ENCODE peak calls at places on chromosomes 7 and 10, in eight cellular contexts. I is pancreas, Y is uterus, V is keratinocyte, C is adrenal gland, U is upper lobe of left lung, O is A549, X is heart right ventricle. A is an unnamed sample.

GRCh38 chr7:101172854-101173751 is 7.0 kb downstream of the NAT16 start:
- DNase-seq in I (peak), Y (no peak), V (no peak), C (peak), U (peak), O (peak), X (peak), A (peak)

GRCh38 chr7:18320971-18321567 is 174.5 kb upstream of the HDAC9 start:
- DNase-seq in I (no peak), Y (no peak), V (no peak), C (no peak), U (no peak), O (peak), X (no peak), A (no peak)

GRCh38 chr7:100372256-100372655 is 1.0 kb upstream of the PILRA start:
- DNase-seq in I (no peak), Y (no peak), V (no peak), C (no peak), U (peak), O (no peak), X (no peak), A (peak)

GRCh38 chr7:40401406-40401805 is 266.6 kb downstream of the SUGCT start:
- DNase-seq in I (no peak), Y (no peak), V (no peak), C (no peak), U (no peak), O (no peak), X (no peak), A (no peak)

GRCh38 chr10:121696854-121697253 is 98.6 kb upstream of the FGFR2 start:
- DNase-seq in I (no peak), Y (peak), V (no peak), C (peak), U (no peak), O (peak), X (no peak), A (no peak)

GRCh38 chr7:121800916-121801675 is 71.9 kb upstream of the PTPRZ1 start:
- DNase-seq in I (no peak), Y (no peak), V (no peak), C (no peak), U (no peak), O (no peak), X (no peak), A (no peak)

GRCh38 chr10:68861253-68861652 is 33.9 kb downstream of the STOX1 start:
- DNase-seq in I (no peak), Y (no peak), V (no peak), C (no peak), U (no peak), O (peak), X (no peak), A (no peak)

GRCh38 chr10:93445097-93445960 is 36.8 kb downstream of the MYOF start:
- DNase-seq in I (peak), Y (peak), V (peak), C (peak), U (peak), O (peak), X (peak), A (peak)

GRCh38 chr7:82441916-82442478 is 1.6 kb downstream of the CACNA2D1 start:
- DNase-seq in I (no peak), Y (no peak), V (no peak), C (no peak), U (no peak), O (peak), X (no peak), A (no peak)

GRCh38 chr7:11633325-11633724 is 198.7 kb downstream of the THSD7A start:
- DNase-seq in I (no peak), Y (no peak), V (no peak), C (no peak), U (no peak), O (no peak), X (no peak), A (no peak)

GRCh38 chr10:31030216-31030615 is 1.4 kb downstream of the ZNF438 start:
- DNase-seq in I (no peak), Y (no peak), V (no peak), C (no peak), U (no peak), O (no peak), X (no peak), A (no peak)

GRCh38 chr7:84232653-84233052 is 38.1 kb upstream of the SEMA3A start:
- DNase-seq in I (no peak), Y (no peak), V (no peak), C (no peak), U (no peak), O (peak), X (no peak), A (no peak)
- TF ChIP-seq CTCF in I (no peak), Y (no peak), V (no peak), C (no peak), U (no peak), O (no peak), X (no peak), A (no peak)

GRCh38 chr10:112954974-112955735 is 5.1 kb downstream of the TCF7L2 start:
- DNase-seq in I (no peak), Y (no peak), V (no peak), C (no peak), U (no peak), O (no peak), X (no peak), A (no peak)

GRCh38 chr10:112953760-112954159 is 3.7 kb downstream of the TCF7L2 start:
- DNase-seq in I (no peak), Y (no peak), V (no peak), C (no peak), U (no peak), O (peak), X (no peak), A (no peak)

GRCh38 chr10:112957589-112958202 is 7.6 kb downstream of the TCF7L2 start:
- DNase-seq in I (no peak), Y (no peak), V (no peak), C (no peak), U (no peak), O (no peak), X (no peak), A (no peak)

GRCh38 chr10:112956631-112957350 is 6.7 kb downstream of the TCF7L2 start:
- DNase-seq in I (no peak), Y (no peak), V (no peak), C (no peak), U (no peak), O (no peak), X (no peak), A (no peak)

DNA sequence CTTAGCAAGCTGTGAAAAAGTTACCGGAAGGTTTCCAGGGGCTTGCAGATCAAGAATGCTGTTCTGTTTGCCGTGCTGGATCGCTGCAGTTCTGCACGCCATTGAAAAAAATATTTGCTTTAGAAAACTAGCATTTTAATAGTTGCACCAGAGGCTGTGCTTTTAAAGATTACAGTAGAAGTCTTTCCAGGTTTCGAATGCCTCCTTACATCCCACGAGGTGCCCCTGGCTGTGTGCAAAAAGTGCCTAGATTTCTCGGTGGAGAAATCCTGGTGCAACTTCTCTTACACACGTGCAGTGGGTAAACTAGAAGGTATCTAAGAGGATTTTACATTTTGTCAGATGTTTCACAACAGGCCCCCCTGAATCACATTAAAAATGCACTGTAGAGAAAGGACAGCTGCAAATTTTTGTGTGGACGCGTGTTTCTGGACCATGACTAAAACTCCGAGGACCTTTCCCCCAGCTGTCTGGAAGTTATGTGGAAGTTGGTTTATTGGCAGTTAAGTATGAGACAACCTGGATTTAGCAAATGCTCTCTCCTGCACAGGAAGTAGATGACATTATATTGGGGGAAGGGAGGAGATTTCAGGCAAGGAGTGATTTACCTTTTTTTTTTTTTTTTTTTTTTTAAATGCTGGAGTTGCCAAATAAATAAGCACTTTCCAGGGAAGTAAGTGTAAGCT is 5.8 kb downstream of the TCF7L2 start:
- DNase-seq in I (no peak), Y (peak), V (no peak), C (no peak), U (peak), O (peak), X (no peak), A (no peak)
- H3K4me3 ChIP-seq in I (peak), Y (peak), V (peak), C (no peak), U (peak), O (peak), X (peak), A (peak)

DNA sequence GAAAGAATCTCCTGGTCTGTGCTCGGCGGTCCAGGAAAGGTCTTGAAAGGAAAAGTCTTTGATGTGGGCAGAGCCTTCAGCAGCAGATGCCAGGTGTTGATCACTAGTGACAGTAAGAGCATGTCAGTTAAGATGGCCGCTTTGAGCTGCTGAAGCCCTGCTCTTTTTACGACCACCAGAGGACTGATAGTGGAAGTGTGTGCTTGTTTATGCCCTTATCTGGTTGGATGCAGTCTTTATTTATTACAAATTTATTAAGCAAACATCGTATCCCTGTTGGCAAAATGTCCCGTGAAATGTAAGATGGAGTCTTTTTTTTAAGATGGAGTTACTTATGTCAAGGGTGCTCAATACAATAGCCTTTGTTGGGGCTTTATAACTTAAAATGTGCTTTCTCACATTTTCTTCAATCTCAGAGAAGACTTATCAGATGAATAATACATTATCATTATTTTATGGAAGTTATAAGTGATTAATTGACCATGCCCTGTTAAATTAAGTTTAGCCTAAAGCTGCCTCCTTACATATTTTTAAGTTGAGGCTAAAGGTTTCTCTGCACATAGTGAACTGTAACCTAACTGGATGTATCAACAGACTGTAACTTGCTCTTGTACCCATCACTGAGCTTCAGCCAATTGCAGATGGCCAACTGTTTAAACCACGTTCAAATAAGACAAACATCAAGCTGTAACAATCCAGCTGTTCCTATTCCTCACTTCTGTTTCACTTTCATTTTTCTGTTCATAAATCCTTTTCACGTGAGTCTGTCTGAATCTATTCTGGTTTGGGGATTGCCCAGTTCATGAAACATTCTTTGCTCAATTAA is 97.4 kb upstream of the PIK3CG start:
- DNase-seq in I (no peak), Y (no peak), V (no peak), C (no peak), U (no peak), O (no peak), X (no peak), A (no peak)
- H3K27ac ChIP-seq in I (no peak), Y (no peak), V (no peak), C (no peak), U (no peak), O (peak), X (no peak), A (no peak)

GRCh38 chr7:157224627-157225026 is 85.9 kb downstream of the UBE3C start:
- DNase-seq in I (no peak), Y (no peak), V (no peak), C (no peak), U (no peak), O (peak), X (no peak), A (no peak)
- TF ChIP-seq CTCF in I (no peak), Y (no peak), V (no peak), C (peak), U (no peak), O (peak), X (no peak), A (no peak)

GRCh38 chr7:69826283-69826682 is 228.0 kb downstream of the AUTS2 start:
- DNase-seq in I (no peak), Y (no peak), V (no peak), C (no peak), U (no peak), O (no peak), X (no peak), A (no peak)
- H3K4me3 ChIP-seq in I (no peak), Y (no peak), V (no peak), C (no peak), U (no peak), O (no peak), X (no peak), A (no peak)

GRCh38 chr10:37535459-37536246 is 321.8 kb downstream of the ZNF248 start:
- DNase-seq in I (no peak), Y (no peak), V (no peak), C (no peak), U (no peak), O (peak), X (no peak), A (no peak)
- H3K27ac ChIP-seq in I (no peak), Y (no peak), V (no peak), C (no peak), U (no peak), O (peak), X (no peak), A (no peak)

DNA sequence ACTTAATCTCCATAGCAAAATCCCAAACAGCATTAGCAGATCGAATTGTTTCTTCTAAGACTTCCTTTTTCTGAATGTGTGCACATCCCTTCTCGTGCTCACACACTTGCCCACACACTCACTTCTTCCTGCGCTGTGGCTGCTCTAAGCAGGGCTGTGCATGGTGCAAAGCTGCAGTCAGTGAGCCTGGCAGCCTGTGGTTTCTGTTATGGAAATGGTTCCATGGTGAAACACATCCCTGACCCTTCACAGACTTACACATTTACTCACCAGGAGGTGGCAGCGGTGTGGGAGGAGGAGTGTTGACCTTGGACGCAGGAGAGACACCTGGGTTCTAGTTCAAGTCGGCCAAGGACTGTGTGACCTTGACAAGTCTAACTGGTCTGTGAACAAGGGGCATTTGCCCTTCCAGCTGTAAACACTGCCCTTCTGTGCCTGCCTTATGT is 24.9 kb downstream of the MTURN start:
- DNase-seq in I (no peak), Y (no peak), V (no peak), C (peak), U (peak), O (peak), X (no peak), A (no peak)
- TF ChIP-seq CTCF in I (no peak), Y (no peak), V (peak), C (no peak), U (no peak), O (no peak), X (no peak), A (no peak)

DNA sequence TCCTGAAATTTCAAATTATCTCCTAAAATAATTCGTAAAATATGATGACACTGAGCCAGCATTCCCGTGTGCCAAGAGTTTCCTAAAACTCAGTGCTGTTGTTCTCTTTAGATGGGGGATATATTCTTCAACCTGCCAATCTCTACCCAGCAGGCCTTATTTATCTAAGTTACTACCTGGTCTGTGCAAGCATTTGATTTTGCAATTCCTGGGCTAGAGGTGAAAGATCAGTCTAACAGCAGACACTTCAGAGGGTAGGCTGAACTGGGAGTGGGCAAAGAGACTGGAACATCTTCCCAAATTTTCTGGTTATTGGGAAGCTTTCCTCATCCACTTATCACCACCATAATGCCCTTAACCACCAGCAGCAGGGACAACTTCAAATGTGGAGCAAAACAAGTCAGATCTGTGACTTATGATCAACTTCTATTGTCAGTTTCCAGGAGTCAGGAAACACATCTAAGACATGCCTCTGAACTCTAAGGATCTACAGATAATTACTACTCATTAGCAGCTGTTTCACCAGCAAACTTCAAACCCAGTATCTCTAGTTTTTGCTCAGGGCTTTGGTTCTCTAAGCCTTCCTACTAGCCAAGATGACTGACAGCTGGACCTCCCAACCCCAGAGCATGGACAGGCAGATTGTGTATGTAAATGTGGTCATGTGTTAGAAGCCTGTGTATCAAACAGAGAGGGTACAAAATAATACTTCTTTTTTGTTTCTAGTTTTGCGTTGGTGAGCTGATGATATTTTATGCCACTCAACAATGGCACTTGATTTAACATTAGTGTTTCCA is 1.1 kb downstream of the ASAH2 start:
- DNase-seq in I (no peak), Y (no peak), V (no peak), C (no peak), U (no peak), O (no peak), X (no peak), A (no peak)
- H3K4me3 ChIP-seq in I (no peak), Y (no peak), V (no peak), C (no peak), U (no peak), O (no peak), X (no peak), A (no peak)

DNA sequence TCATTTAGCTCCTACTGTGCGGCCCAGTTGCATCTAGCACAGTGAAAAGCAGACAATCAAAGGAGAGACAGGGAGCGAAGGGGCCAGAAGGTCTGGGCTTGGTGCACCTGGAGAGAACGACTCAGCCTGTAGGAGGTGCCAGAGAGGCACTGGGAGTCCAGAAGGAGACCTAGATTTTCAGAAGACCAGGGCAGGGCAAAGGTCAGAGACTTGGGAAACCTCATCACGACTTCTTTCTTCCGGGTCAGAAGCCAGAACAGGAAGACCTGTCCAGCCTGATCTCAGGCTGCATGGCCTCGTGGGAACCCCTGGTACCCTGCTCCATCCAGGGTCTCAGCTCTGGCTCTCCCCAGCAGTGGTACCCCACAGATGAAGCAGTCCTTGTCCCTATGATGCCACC is 5.2 kb downstream of the AGAP3 start:
- DNase-seq in I (no peak), Y (no peak), V (no peak), C (no peak), U (no peak), O (peak), X (no peak), A (no peak)
- H3K27ac ChIP-seq in I (no peak), Y (no peak), V (no peak), C (no peak), U (peak), O (no peak), X (no peak), A (no peak)